ENCODE peak calls at places on chromosomes 7 and 10, in ten cellular contexts. W is CD4-positive, CD25-positive, alpha-beta regulatory T cell; V is glomerular endothelial cell; U is ecto neural progenitor cell; Y is NCI-H2029; S is COR-L47; R is SK-N-DZ; H is activated CD4-positive, CD25-positive, alpha-beta regulatory T cell; L is activated effector memory CD4-positive, alpha-beta T cell treated with anti-CD3 and anti-CD28 coated beads, Interleukin-2, amount 50 U/mL, for 16 hours; E is astrocyte of the spinal cord. A is an unnamed sample.

GRCh38 chr7:117808910-117809705 is 64.1 kb downstream of the CTTNBP2 start:
- DNase-seq in S (no peak), H (no peak), V (no peak), R (no peak), W (no peak), L (no peak), Y (peak), U (no peak), E (peak), A (no peak)

GRCh38 chr10:89389254-89389653 is 3.2 kb upstream of the IFIT1 start:
- DNase-seq in H (no peak), L (no peak), U (no peak), Y (no peak), V (no peak), E (peak), S (no peak), W (no peak), R (no peak), A (no peak)

GRCh38 chr7:92953657-92954056 is 117.3 kb upstream of the CDK6 start:
- DNase-seq in W (no peak), E (no peak), L (no peak), Y (no peak), H (no peak), U (no peak), V (no peak), S (no peak), R (no peak), A (no peak)

GRCh38 chr10:47346572-47347302 is 1.4 kb upstream of the RBP3 start:
- DNase-seq in L (peak), S (no peak), V (no peak), H (no peak), U (no peak), Y (peak), R (no peak), W (no peak), E (no peak), A (no peak)

GRCh38 chr10:55820478-55820877 is 540.6 kb downstream of the ZWINT start:
- DNase-seq in S (no peak), E (no peak), L (no peak), U (no peak), W (no peak), H (no peak), V (no peak), Y (no peak), R (no peak), A (no peak)

GRCh38 chr7:117937726-117938483 is 64.7 kb upstream of the CTTNBP2 start:
- DNase-seq in Y (no peak), H (no peak), E (no peak), V (no peak), L (no peak), R (no peak), W (no peak), U (no peak), S (no peak), A (no peak)

GRCh38 chr10:68516766-68517165 is 10.6 kb downstream of the SLC25A16 start:
- DNase-seq in L (no peak), W (no peak), S (no peak), E (peak), V (no peak), U (no peak), H (no peak), R (no peak), Y (no peak), A (no peak)

GRCh38 chr7:80263821-80264220 is 129.2 kb downstream of the GNAI1 start:
- DNase-seq in E (no peak), W (no peak), L (no peak), Y (no peak), H (no peak), S (no peak), U (no peak), V (no peak), R (no peak), A (no peak)

GRCh38 chr10:12980080-12980656 is 21.3 kb downstream of the CCDC3 start:
- DNase-seq in E (no peak), V (no peak), S (peak), L (no peak), H (no peak), Y (no peak), U (no peak), R (peak), W (no peak), A (no peak)

GRCh38 chr10:70679498-70679897 is 7.2 kb downstream of the ADAMTS14 start:
- DNase-seq in R (no peak), S (no peak), Y (no peak), V (no peak), H (no peak), L (no peak), W (no peak), U (no peak), E (peak), A (no peak)

GRCh38 chr10:1180836-1181235 is 124.7 kb downstream of the WDR37 start:
- DNase-seq in E (no peak), R (peak), U (no peak), S (no peak), Y (no peak), W (no peak), L (peak), H (no peak), V (no peak), A (no peak)

GRCh38 chr10:3045471-3046209 is 21.7 kb upstream of the PFKP start:
- DNase-seq in U (peak), L (no peak), V (peak), R (no peak), W (no peak), Y (no peak), E (peak), H (no peak), S (no peak), A (peak)

GRCh38 chr7:155425011-155425340 is 33.0 kb upstream of the EN2 start:
- DNase-seq in S (no peak), U (no peak), Y (no peak), H (no peak), R (no peak), V (no peak), W (no peak), L (no peak), E (no peak), A (no peak)

GRCh38 chr7:30173058-30173897 is 38.5 kb downstream of the MTURN start:
- DNase-seq in Y (peak), L (no peak), H (no peak), E (peak), W (no peak), S (peak), U (peak), R (peak), V (no peak), A (peak)

GRCh38 chr10:124744688-124745055 is 494 bp upstream of the FAM53B start:
- DNase-seq in Y (no peak), U (no peak), W (no peak), L (no peak), V (no peak), E (peak), R (no peak), H (no peak), S (no peak), A (no peak)

GRCh38 chr10:24958701-24959392 is 6.4 kb upstream of the PRTFDC1 start:
- DNase-seq in E (peak), L (no peak), R (no peak), S (no peak), V (no peak), U (no peak), Y (no peak), W (no peak), H (no peak), A (peak)

GRCh38 chr7:97771576-97771975 is 39.7 kb downstream of the TAC1 start:
- DNase-seq in V (no peak), Y (peak), U (no peak), S (no peak), H (no peak), E (no peak), L (no peak), W (no peak), R (no peak), A (no peak)

A was measured in ovary.